ENCODE peak calls at places on chromosomes 5 and 9, in nine cellular contexts. B is NCI-H524; T is retinal pigment epithelial cell; L is HFF-Myc; A is SW 1271; Q is stimulated activated CD4-positive, alpha-beta T cell treated with anti-CD3 and anti-CD28 coated beads, Interleukin-15, amount 100 ng/mL, for 1 hour; S is Daoy; G is central memory CD4-positive, alpha-beta T cell; F is RWPE1. I is an unnamed sample.

GRCh38 chr5:150186137-150186536 is 3.7 kb upstream of the SLC6A7 start:
- DNase-seq in B (no peak), T (no peak), L (no peak), A (no peak), Q (no peak), S (no peak), G (no peak), F (no peak), I (no peak)

GRCh38 chr5:16855475-16855874 is 80.6 kb downstream of the MYO10 start:
- DNase-seq in B (peak), T (no peak), L (no peak), A (no peak), Q (no peak), S (no peak), G (no peak), F (no peak), I (no peak)

GRCh38 chr5:116938488-116938887 is 363.9 kb upstream of the SEMA6A start:
- DNase-seq in B (peak), T (no peak), L (no peak), A (no peak), Q (no peak), S (no peak), G (no peak), F (no peak), I (no peak)

GRCh38 chr5:99320461-99320860 is 391.7 kb upstream of the CHD1 start:
- DNase-seq in B (peak), T (peak), L (no peak), A (no peak), Q (no peak), S (no peak), G (no peak), F (no peak), I (no peak)

GRCh38 chr5:2805080-2805479 is 53.6 kb upstream of the IRX2 start:
- DNase-seq in B (no peak), T (no peak), L (no peak), A (no peak), Q (no peak), S (peak), G (no peak), F (no peak), I (no peak)

GRCh38 chr9:84949969-84950368 is 280.4 kb downstream of the NTRK2 start:
- DNase-seq in B (no peak), T (no peak), L (no peak), A (no peak), Q (no peak), S (no peak), G (no peak), F (no peak), I (no peak)

GRCh38 chr9:4048441-4048840 is 251.4 kb downstream of the GLIS3 start:
- DNase-seq in B (peak), T (no peak), L (peak), A (no peak), Q (no peak), S (peak), G (no peak), F (no peak), I (no peak)

GRCh38 chr5:39191216-39191615 is 28.1 kb downstream of the FYB1 start:
- DNase-seq in B (no peak), T (no peak), L (no peak), A (no peak), Q (no peak), S (no peak), G (peak), F (no peak), I (no peak)

GRCh38 chr5:80804332-80804731 is 149.5 kb upstream of the DHFR start:
- DNase-seq in B (no peak), T (no peak), L (no peak), A (no peak), Q (no peak), S (no peak), G (no peak), F (no peak), I (no peak)

GRCh38 chr5:54651482-54652076 is 134.0 kb downstream of the SNX18 start:
- DNase-seq in B (no peak), T (peak), L (no peak), A (no peak), Q (no peak), S (peak), G (no peak), F (peak), I (no peak)

GRCh38 chr5:180848878-180849277 is 12.2 kb downstream of the ZFP62 start:
- DNase-seq in B (no peak), T (no peak), L (no peak), A (no peak), Q (no peak), S (no peak), G (no peak), F (no peak), I (no peak)

GRCh38 chr9:120324996-120325642 is 254.8 kb downstream of the CDK5RAP2 start:
- DNase-seq in B (peak), T (no peak), L (no peak), A (no peak), Q (no peak), S (no peak), G (no peak), F (no peak), I (no peak)

I was measured in T-cell.